ENCODE peak calls at places on chromosomes 5 and 9, in four cellular contexts. T, O, S and H are unnamed samples.

GRCh38 chr5:174503461-174504265 is 220.7 kb upstream of the MSX2 start:
- DNase-seq in T (no peak), O (peak), S (peak), H (no peak)

GRCh38 chr9:97788763-97789663 is 64.0 kb upstream of the FOXE1 start:
- DNase-seq in T (no peak), O (no peak), S (no peak), H (no peak)

GRCh38 chr5:150311015-150311692 is 8.4 kb upstream of the ARSI start:
- DNase-seq in T (no peak), O (no peak), S (no peak), H (no peak)

GRCh38 chr9:100098241-100098886 is 436 bp downstream of the ERP44 start:
- DNase-seq in T (peak), O (peak), S (peak), H (peak)

GRCh38 chr9:124180557-124180956 is 77.2 kb upstream of the NEK6 start:
- DNase-seq in T (peak), O (peak), S (no peak), H (no peak)

GRCh38 chr5:151751091-151751490 is 7.3 kb downstream of the ATOX1 start:
- DNase-seq in T (no peak), O (no peak), S (no peak), H (no peak)

GRCh38 chr5:35136386-35136785 is 88.6 kb upstream of the AGXT2 start:
- DNase-seq in T (no peak), O (no peak), S (peak), H (no peak)

GRCh38 chr5:96117863-96118651 is 156.4 kb upstream of the ELL2 start:
- DNase-seq in T (no peak), O (no peak), S (no peak), H (no peak)

GRCh38 chr5:154756871-154757646 is 1.9 kb downstream of the LARP1 start:
- DNase-seq in T (no peak), O (peak), S (no peak), H (peak)

GRCh38 chr5:1009359-1010180 is 968 bp downstream of the NKD2 start:
- DNase-seq in T (peak), O (no peak), S (no peak), H (no peak)

GRCh38 chr5:102666164-102666951 is 88.7 kb upstream of the PAM start:
- DNase-seq in T (no peak), O (no peak), S (no peak), H (no peak)

GRCh38 chr5:173969167-173970049 is 19.6 kb upstream of the C5orf47 start:
- DNase-seq in T (no peak), O (no peak), S (no peak), H (no peak)

GRCh38 chr9:136720887-136721338 is 8.5 kb downstream of the DIPK1B start:
- DNase-seq in T (no peak), O (no peak), S (no peak), H (no peak)

GRCh38 chr9:83330207-83331196 is 207.7 kb downstream of the FRMD3 start:
- DNase-seq in T (no peak), O (no peak), S (no peak), H (no peak)

GRCh38 chr9:124570942-124571666 is 63.9 kb upstream of the NR5A1 start:
- DNase-seq in T (no peak), O (no peak), S (no peak), H (no peak)

GRCh38 chr5:107564896-107565295 is 105.8 kb downstream of the EFNA5 start:
- DNase-seq in T (no peak), O (no peak), S (no peak), H (no peak)

GRCh38 chr9:129027685-129028191 is 393 bp downstream of the SH3GLB2 start:
- DNase-seq in T (no peak), O (peak), S (no peak), H (no peak)

GRCh38 chr5:126428421-126428820 is 5.2 kb downstream of the GRAMD2B start:
- DNase-seq in T (no peak), O (no peak), S (no peak), H (no peak)

GRCh38 chr5:150513375-150514309 is 5.7 kb downstream of the NDST1 start:
- DNase-seq in T (no peak), O (no peak), S (no peak), H (no peak)

GRCh38 chr5:181241393-181241975 is 2.2 kb downstream of the RACK1 start:
- DNase-seq in T (no peak), O (no peak), S (no peak), H (no peak)

GRCh38 chr5:44932922-44933585 is 124.3 kb downstream of the MRPS30 start:
- DNase-seq in T (no peak), O (no peak), S (no peak), H (no peak)